ENCODE peak calls at places on chromosomes 4 and X, in nine cellular contexts. B is AG10803; S is PC-3; U is right atrium auricular region; G is AG09309; W is lung; X is CD8-positive, alpha-beta T cell; Y is heart right ventricle; F is choroid plexus epithelial cell. P is an unnamed sample.

GRCh38 chr4:48184891-48185290 is 50.8 kb upstream of the TXK start:
- DNase-seq in U (no peak), W (no peak), X (no peak), Y (no peak), B (no peak), G (no peak), F (peak), S (no peak), P (no peak)

GRCh38 chr4:11685481-11685880 is 256.8 kb upstream of the HS3ST1 start:
- DNase-seq in W (no peak), Y (no peak), G (no peak), F (no peak), S (no peak), U (no peak), B (no peak), X (no peak), P (no peak)

GRCh38 chr4:26372525-26373172 is 51.8 kb downstream of the RBPJ start:
- DNase-seq in Y (peak), S (peak), W (peak), B (peak), U (no peak), G (no peak), X (peak), F (peak), P (peak)

GRCh38 chr4:177566691-177567090 is 124.5 kb upstream of the AGA start:
- DNase-seq in X (no peak), F (no peak), W (no peak), B (no peak), S (peak), G (no peak), Y (no peak), U (no peak), P (no peak)

GRCh38 chrX:12013220-12013619 is 125.1 kb upstream of the FRMPD4 start:
- DNase-seq in X (no peak), Y (no peak), G (no peak), S (peak), F (peak), W (no peak), U (no peak), B (peak), P (peak)

GRCh38 chr4:186805020-186805820 is 81.6 kb upstream of the FAT1 start:
- DNase-seq in G (no peak), B (no peak), Y (no peak), S (no peak), F (no peak), W (no peak), U (no peak), X (no peak), P (no peak)

GRCh38 chr4:104015680-104016079 is 295.9 kb upstream of the TACR3 start:
- DNase-seq in W (no peak), Y (no peak), B (no peak), F (peak), X (no peak), U (no peak), S (peak), G (no peak), P (peak)

GRCh38 chr4:182236186-182236585 is 7.0 kb upstream of the TENM3 start:
- DNase-seq in G (no peak), Y (no peak), U (no peak), S (no peak), F (no peak), B (no peak), X (no peak), W (no peak), P (no peak)

GRCh38 chrX:100696699-100697351 is 35.1 kb downstream of the SYTL4 start:
- DNase-seq in U (no peak), W (no peak), X (no peak), B (no peak), Y (no peak), F (no peak), G (no peak), S (no peak), P (no peak)

GRCh38 chrX:65582450-65583082 is 48.0 kb upstream of the LAS1L start:
- DNase-seq in G (no peak), X (no peak), S (no peak), B (no peak), W (no peak), U (no peak), F (no peak), Y (no peak), P (no peak)

GRCh38 chr4:12689457-12689856 is 794.7 kb downstream of the RAB28 start:
- DNase-seq in U (no peak), B (no peak), Y (no peak), X (no peak), F (no peak), S (peak), G (no peak), W (no peak), P (no peak)

GRCh38 chrX:11886745-11887144 is 128.7 kb downstream of the MSL3 start:
- DNase-seq in W (no peak), F (peak), Y (no peak), S (peak), U (no peak), G (no peak), X (no peak), B (peak), P (peak)

GRCh38 chr4:185911556-185912064 is 99.6 kb upstream of the SORBS2 start:
- DNase-seq in U (no peak), W (no peak), Y (no peak), F (peak), G (no peak), B (no peak), X (no peak), S (peak), P (no peak)

GRCh38 chr4:68372588-68372987 is 22.7 kb upstream of the YTHDC1 start:
- DNase-seq in U (no peak), W (no peak), G (no peak), Y (no peak), F (peak), S (peak), X (no peak), B (peak), P (no peak)

GRCh38 chr4:68369474-68369805 is 19.6 kb upstream of the YTHDC1 start:
- DNase-seq in X (no peak), Y (no peak), W (no peak), U (no peak), S (peak), B (peak), F (no peak), G (no peak), P (no peak)

GRCh38 chr4:68375667-68376559 is 26.0 kb upstream of the YTHDC1 start:
- DNase-seq in U (no peak), S (peak), Y (peak), G (peak), B (peak), X (peak), W (peak), F (peak), P (peak)

GRCh38 chr4:68368566-68369473 is 18.9 kb upstream of the YTHDC1 start:
- DNase-seq in X (no peak), W (no peak), B (peak), G (peak), S (peak), U (no peak), F (peak), Y (no peak), P (peak)

GRCh38 chr4:68373513-68373912 is 23.6 kb upstream of the YTHDC1 start:
- DNase-seq in U (peak), Y (peak), S (no peak), F (peak), X (peak), G (no peak), B (peak), W (peak), P (peak)
- H3K4me3 ChIP-seq in U (peak), Y (peak), S (no peak), F (peak), X (no peak), G (peak), B (peak), W (no peak), P (peak)

DNA sequence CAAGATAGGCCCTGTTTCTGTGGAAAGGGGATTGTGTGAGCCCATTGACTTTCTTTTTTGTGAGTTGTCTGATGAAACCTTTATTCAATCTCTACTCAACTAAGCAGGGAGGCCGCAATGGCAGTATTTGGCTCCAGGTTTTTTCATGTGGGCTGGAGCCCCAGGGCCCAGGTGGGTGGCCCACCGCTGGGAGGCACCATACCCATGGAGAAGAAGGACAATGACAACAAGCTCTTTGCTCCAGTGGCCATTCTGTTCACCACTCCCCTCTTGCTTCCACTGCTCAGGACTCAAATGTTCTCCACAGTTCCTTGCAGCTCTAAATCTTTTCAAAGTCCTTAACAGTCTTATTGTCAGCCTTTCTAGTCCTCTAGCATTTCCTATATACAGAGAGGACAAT is 54.1 kb downstream of the HOPX start:
- DNase-seq in X (no peak), Y (no peak), F (no peak), U (no peak), B (no peak), S (peak), G (no peak), W (no peak), P (peak)
- TF ChIP-seq CTCF in X (no peak), Y (no peak), F (peak), U (no peak), B (no peak), S (peak), G (peak), W (no peak), P (no peak)

DNA sequence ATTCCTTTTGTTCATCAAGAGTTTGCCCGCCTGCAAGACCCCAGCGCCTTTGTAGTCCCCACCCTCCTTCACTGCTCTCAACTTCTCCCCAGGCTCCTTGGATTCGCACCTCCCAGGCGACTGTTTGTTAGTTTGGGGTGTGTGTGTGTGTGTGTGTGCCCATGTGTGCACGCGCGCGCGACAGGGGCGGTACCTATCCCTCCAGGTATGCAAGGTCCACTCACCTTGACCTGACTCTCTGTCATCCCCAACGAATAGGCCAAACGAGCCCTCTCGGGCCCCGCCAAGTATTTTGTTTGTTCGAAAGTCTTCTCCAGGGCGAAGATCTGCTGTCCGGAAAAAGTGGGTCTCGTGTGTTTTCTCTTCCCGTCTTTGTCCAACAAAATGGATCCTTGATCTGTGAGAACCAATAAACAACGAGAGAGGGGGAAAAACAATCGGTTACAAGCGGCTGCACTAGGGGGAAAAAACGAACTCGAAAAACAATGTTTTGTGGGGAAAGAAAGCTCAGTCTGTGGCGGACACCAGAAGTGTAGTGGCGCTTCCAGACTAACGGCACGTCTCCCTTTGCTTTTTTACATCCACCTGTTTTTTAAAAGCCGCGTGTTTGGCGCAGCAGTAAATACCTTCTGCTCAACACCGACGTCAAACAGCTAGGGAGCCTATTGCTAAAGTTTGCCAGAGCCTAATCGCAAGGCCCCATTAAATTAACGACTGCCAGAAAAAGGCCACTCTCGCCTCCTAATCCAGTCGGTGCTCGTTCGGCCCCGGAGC is 3.5 kb downstream of the NKX6-1 start:
- DNase-seq in X (no peak), G (no peak), B (no peak), W (no peak), Y (no peak), U (no peak), F (no peak), S (no peak), P (no peak)
- H3K4me3 ChIP-seq in X (no peak), G (no peak), B (no peak), W (no peak), Y (no peak), U (no peak), F (peak), S (no peak), P (no peak)

GRCh38 chr4:139940600-139940999 is 213.4 kb downstream of the MAML3 start:
- DNase-seq in X (no peak), S (no peak), B (peak), U (no peak), Y (no peak), F (no peak), G (no peak), W (no peak), P (no peak)
- TF ChIP-seq CTCF in X (no peak), S (no peak), B (no peak), U (no peak), Y (no peak), F (no peak), G (no peak), W (no peak), P (no peak)

GRCh38 chr4:5710962-5711478 is at the start of gene EVC:
- DNase-seq in B (peak), W (peak), S (peak), Y (peak), X (peak), F (peak), U (peak), G (no peak), P (peak)
- H3K4me3 ChIP-seq in B (peak), W (peak), S (peak), Y (peak), X (no peak), F (peak), U (peak), G (peak), P (peak)

GRCh38 chrX:427812-428725 is 41.4 kb upstream of the PPP2R3B start:
- DNase-seq in X (no peak), B (peak), Y (no peak), W (no peak), G (no peak), S (peak), F (peak), U (no peak), P (peak)
- TF ChIP-seq CTCF in X (no peak), B (peak), Y (no peak), W (no peak), G (peak), S (peak), F (peak), U (no peak), P (no peak)

DNA sequence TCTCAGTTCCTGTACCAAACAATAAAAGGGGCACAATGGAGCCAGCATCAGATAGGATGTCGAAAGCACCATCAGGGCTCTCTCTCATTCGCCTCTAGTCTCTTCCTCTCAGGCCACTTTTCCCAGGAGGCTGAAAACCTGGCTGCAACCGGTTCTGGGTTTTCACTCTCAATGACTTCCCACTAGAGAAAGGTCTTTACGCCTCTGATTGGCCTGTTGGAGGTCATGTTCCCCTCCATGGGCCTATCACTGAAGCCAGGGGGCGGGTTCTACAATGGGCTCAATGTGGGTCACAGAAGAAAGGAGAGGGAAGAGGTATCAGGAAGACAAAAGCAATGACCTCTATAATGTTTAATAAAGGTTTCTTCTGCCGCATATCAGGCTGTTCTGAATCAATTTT is 29.3 kb downstream of the ZNF827 start:
- DNase-seq in B (no peak), Y (peak), F (no peak), U (peak), X (no peak), W (peak), G (no peak), S (peak), P (peak)
- H3K4me3 ChIP-seq in B (no peak), Y (peak), F (no peak), U (peak), X (no peak), W (peak), G (no peak), S (peak), P (peak)